ENCODE peak calls at places on chromosomes 16 and 17, in eight cellular contexts. O, U, B, W, J, F, M and N are unnamed samples.

GRCh38 chr16:79026117-79026516 is 574.4 kb downstream of the MAF start:
- DNase-seq in B (no peak), J (no peak), U (no peak), O (no peak), F (no peak), M (no peak), W (no peak), N (no peak)

GRCh38 chr17:13002761-13003453 is 14.9 kb downstream of the ELAC2 start:
- DNase-seq in F (no peak), B (peak; percentile 52), U (no peak), O (peak; percentile 38), W (peak; percentile 55), M (peak; percentile 79), J (peak; percentile 36), N (no peak)

GRCh38 chr17:77498875-77499698 is 358.3 kb downstream of the SEC14L1 start:
- DNase-seq in F (no peak), W (no peak), U (no peak), B (peak; percentile 24), J (no peak), O (no peak), M (no peak), N (no peak)

GRCh38 chr17:7435676-7436555 is 681 bp downstream of the TMEM102 start:
- DNase-seq in W (no peak), B (no peak), J (peak; percentile 78), F (no peak), O (peak; percentile 36), U (no peak), M (peak; percentile 36), N (no peak)

GRCh38 chr17:57021226-57021940 is 43.5 kb downstream of the SCPEP1 start:
- DNase-seq in M (no peak), J (no peak), F (no peak), W (no peak), O (no peak), B (no peak), U (no peak), N (no peak)

GRCh38 chr17:68456529-68457167 is 648 bp downstream of the WIPI1 start:
- DNase-seq in W (peak; percentile 77), M (peak; percentile 22), O (no peak), F (no peak), J (peak; percentile 87), U (no peak), B (no peak), N (peak; percentile 76)

GRCh38 chr17:42249681-42250446 is 26.3 kb downstream of the STAT5B start:
- DNase-seq in W (no peak), B (no peak), M (no peak), F (no peak), J (no peak), O (no peak), U (no peak), N (no peak)

GRCh38 chr17:75697651-75698291 is 23.5 kb upstream of the ITGB4 start:
- DNase-seq in W (no peak), M (no peak), O (no peak), J (peak; percentile 90), U (no peak), F (no peak), B (no peak), N (no peak)

GRCh38 chr17:45904886-45905285 is 10.5 kb downstream of the MAPT start:
- DNase-seq in B (no peak), J (no peak), O (no peak), U (no peak), M (no peak), F (no peak), W (no peak), N (no peak)

GRCh38 chr16:28865289-28865688 is 1.6 kb downstream of the SH2B1 start:
- DNase-seq in B (no peak), M (no peak), J (no peak), U (no peak), W (no peak), F (no peak), O (no peak), N (no peak)

GRCh38 chr17:77320501-77321256 is 179.9 kb downstream of the SEC14L1 start:
- DNase-seq in M (no peak), J (no peak), W (no peak), U (peak; percentile 26), B (peak; percentile 62), F (no peak), O (no peak), N (peak; percentile 34)

GRCh38 chr16:12677472-12677871 is 126.2 kb downstream of the CPPED1 start:
- DNase-seq in F (no peak), O (no peak), J (no peak), W (no peak), M (no peak), U (no peak), B (no peak), N (no peak)

GRCh38 chr17:34254651-34255380 is at the start of gene CCL2:
- DNase-seq in B (no peak), F (no peak), W (peak; percentile 65), O (no peak), J (peak; percentile 5), U (peak; percentile 41), M (no peak), N (peak; percentile 29)

GRCh38 chr17:74453665-74454196 is 12.7 kb upstream of the CD300A start:
- DNase-seq in U (no peak), F (no peak), O (peak; percentile 56), W (no peak), M (no peak), B (no peak), J (no peak), N (no peak)

GRCh38 chr17:55414983-55415382 is 6.7 kb downstream of the MMD start:
- DNase-seq in F (no peak), M (no peak), J (no peak), U (no peak), O (no peak), W (no peak), B (no peak), N (no peak)

GRCh38 chr17:2924211-2924610 is 128.0 kb downstream of the RAP1GAP2 start:
- DNase-seq in F (no peak), O (no peak), J (no peak), U (no peak), B (no peak), M (no peak), W (no peak), N (no peak)

GRCh38 chr17:35947156-35947585 is 3.7 kb upstream of the LYZL6 start:
- DNase-seq in J (peak; percentile 59), M (peak; percentile 61), B (peak; percentile 65), W (no peak), O (peak; percentile 9), U (peak; percentile 63), F (peak; percentile 2), N (no peak)

GRCh38 chr17:6084226-6085161 is 14.3 kb downstream of the WSCD1 start:
- DNase-seq in U (no peak), J (no peak), F (no peak), M (no peak), O (no peak), B (no peak), W (no peak), N (no peak)

GRCh38 chr17:30905742-30906100 is 317 bp downstream of the TEFM start:
- DNase-seq in M (no peak), W (no peak), O (no peak), U (no peak), J (no peak), B (no peak), F (no peak), N (peak; percentile 20)

GRCh38 chr17:66817750-66818149 is 17.2 kb upstream of the CACNG5 start:
- DNase-seq in W (no peak), B (no peak), F (no peak), U (no peak), O (no peak), M (no peak), J (no peak), N (no peak)

GRCh38 chr16:79062336-79062735 is 538.2 kb downstream of the MAF start:
- DNase-seq in B (no peak), O (no peak), F (no peak), M (no peak), W (no peak), J (no peak), U (no peak), N (no peak)

GRCh38 chr17:80872999-80873951 is 118.4 kb upstream of the CHMP6 start:
- DNase-seq in M (no peak), O (no peak), B (no peak), F (no peak), U (no peak), J (no peak), W (no peak), N (no peak)

GRCh38 chr17:45940826-45941225 is 46.5 kb downstream of the MAPT start:
- DNase-seq in M (no peak), W (no peak), O (no peak), U (no peak), F (no peak), B (no peak), J (no peak), N (no peak)

GRCh38 chr17:9200699-9201359 is 179.5 kb downstream of the NTN1 start:
- DNase-seq in W (no peak), J (no peak), B (peak; percentile 20), F (no peak), M (no peak), U (no peak), O (no peak), N (no peak)

GRCh38 chr17:30477083-30477757 is at the start of gene GOSR1:
- DNase-seq in B (peak; percentile 93), F (peak; percentile 48), U (peak; percentile 97), J (peak; percentile 94), O (peak; percentile 84), W (peak; percentile 90), M (peak; percentile 94), N (peak; percentile 71)

GRCh38 chr17:64096037-64096436 is 33.9 kb downstream of the ERN1 start:
- DNase-seq in W (no peak), J (no peak), B (no peak), M (no peak), O (no peak), U (no peak), F (no peak), N (no peak)

GRCh38 chr16:17360810-17361209 is 110.0 kb downstream of the XYLT1 start:
- DNase-seq in F (no peak), J (no peak), M (no peak), U (peak; percentile 21), W (no peak), B (peak; percentile 67), O (no peak), N (no peak)

GRCh38 chr17:49699967-49700575 is 7.7 kb downstream of the SLC35B1 start:
- DNase-seq in J (no peak), F (no peak), M (peak; percentile 72), U (no peak), O (no peak), W (no peak), B (no peak), N (no peak)

GRCh38 chr16:2420035-2420434 is 9.2 kb upstream of the CCNF start:
- DNase-seq in U (no peak), J (no peak), F (no peak), O (no peak), B (no peak), M (no peak), W (no peak), N (no peak)

GRCh38 chr17:2172447-2172938 is 117.6 kb downstream of the HIC1 start:
- DNase-seq in B (no peak), J (no peak), U (no peak), W (peak; percentile 57), M (no peak), F (no peak), O (no peak), N (no peak)

GRCh38 chr16:86668136-86668535 is 89.8 kb downstream of the FOXL1 start:
- DNase-seq in B (no peak), W (no peak), M (no peak), O (no peak), J (peak; percentile 18), U (no peak), F (no peak), N (peak; percentile 44)

GRCh38 chr16:10088380-10088793 is 93.8 kb downstream of the GRIN2A start:
- DNase-seq in F (no peak), M (no peak), W (no peak), J (no peak), O (no peak), B (no peak), U (no peak), N (no peak)

GRCh38 chr17:72270530-72270929 is 149.7 kb downstream of the SOX9 start:
- DNase-seq in M (peak; percentile 9), W (no peak), F (no peak), O (no peak), J (no peak), U (no peak), B (no peak), N (no peak)

GRCh38 chr16:21161211-21161610 is 2.7 kb downstream of the LDAF1 start:
- DNase-seq in O (no peak), W (no peak), B (no peak), M (no peak), F (no peak), U (no peak), J (no peak), N (no peak)